ENCODE peak calls at places on chromosomes 3 and 15, in six cellular contexts. H, W, N, O, K and L are unnamed samples.

GRCh38 chr3:120498947-120499346 is 48.2 kb upstream of the FSTL1 start:
- DNase-seq in H (no peak), W (no peak), N (no peak), O (no peak), K (no peak), L (peak)

GRCh38 chr15:42092666-42093445 is 1.5 kb downstream of the PLA2G4D start:
- DNase-seq in H (no peak), W (no peak), N (no peak), O (no peak), K (no peak), L (no peak)

GRCh38 chr15:61112231-61112630 is 116.9 kb downstream of the RORA start:
- DNase-seq in H (no peak), W (no peak), N (no peak), O (no peak), K (no peak), L (peak)

GRCh38 chr3:66693461-66693912 is 192.7 kb upstream of the LRIG1 start:
- DNase-seq in H (no peak), W (no peak), N (no peak), O (no peak), K (no peak), L (no peak)

GRCh38 chr15:44801368-44801767 is 65.0 kb downstream of the TRIM69 start:
- DNase-seq in H (no peak), W (no peak), N (no peak), O (no peak), K (peak), L (no peak)

GRCh38 chr15:83559310-83559966 is 94.5 kb upstream of the ADAMTSL3 start:
- DNase-seq in H (peak), W (peak), N (peak), O (peak), K (peak), L (peak)

GRCh38 chr3:13544293-13544831 is 4.6 kb upstream of the FBLN2 start:
- DNase-seq in H (no peak), W (no peak), N (no peak), O (no peak), K (no peak), L (no peak)

GRCh38 chr15:60326824-60327654 is 70.7 kb downstream of the ANXA2 start:
- DNase-seq in H (peak), W (peak), N (peak), O (no peak), K (peak), L (peak)

GRCh38 chr3:70702132-70702531 is 389.7 kb upstream of the MDFIC2 start:
- DNase-seq in H (no peak), W (no peak), N (no peak), O (no peak), K (no peak), L (no peak)

GRCh38 chr15:60162911-60163310 is 158.8 kb downstream of the FOXB1 start:
- DNase-seq in H (no peak), W (no peak), N (no peak), O (no peak), K (no peak), L (no peak)

GRCh38 chr3:14412831-14413380 is 10.5 kb downstream of the SLC6A6 start:
- DNase-seq in H (no peak), W (no peak), N (peak), O (no peak), K (no peak), L (peak)

GRCh38 chr15:49471733-49472132 is 48.7 kb downstream of the FGF7 start:
- DNase-seq in H (no peak), W (no peak), N (no peak), O (peak), K (no peak), L (no peak)

GRCh38 chr3:57787867-57788623 is 31.9 kb downstream of the SLMAP start:
- DNase-seq in H (no peak), W (peak), N (peak), O (peak), K (no peak), L (no peak)

GRCh38 chr15:90487186-90487585 is 42.5 kb upstream of the CRTC3 start:
- DNase-seq in H (no peak), W (no peak), N (no peak), O (no peak), K (no peak), L (no peak)

GRCh38 chr3:143121240-143122088 is 1.9 kb downstream of the CHST2 start:
- DNase-seq in H (no peak), W (no peak), N (peak), O (no peak), K (no peak), L (peak)

GRCh38 chr3:123713211-123713610 is 128.4 kb upstream of the HACD2 start:
- DNase-seq in H (no peak), W (no peak), N (no peak), O (no peak), K (no peak), L (no peak)

GRCh38 chr15:32870240-32871033 is 152.6 kb downstream of the GREM1 start:
- DNase-seq in H (peak), W (peak), N (no peak), O (peak), K (no peak), L (no peak)

GRCh38 chr3:69088033-69088432 is 3.3 kb downstream of the ARL6IP5 start:
- DNase-seq in H (no peak), W (no peak), N (no peak), O (no peak), K (no peak), L (no peak)

GRCh38 chr3:62284442-62284841 is 88.9 kb downstream of the FEZF2 start:
- DNase-seq in H (no peak), W (no peak), N (no peak), O (no peak), K (no peak), L (no peak)

GRCh38 chr3:186057594-186057993 is 51.3 kb downstream of the ETV5 start:
- DNase-seq in H (no peak), W (peak), N (no peak), O (no peak), K (no peak), L (peak)

GRCh38 chr3:126146034-126146433 is 34.4 kb downstream of the ALDH1L1 start:
- DNase-seq in H (no peak), W (no peak), N (no peak), O (no peak), K (no peak), L (no peak)

GRCh38 chr3:14799146-14799545 is 19.6 kb upstream of the FGD5 start:
- DNase-seq in H (no peak), W (no peak), N (no peak), O (no peak), K (no peak), L (no peak)

GRCh38 chr15:49135893-49136292 is 19.5 kb downstream of the COPS2 start:
- DNase-seq in H (no peak), W (no peak), N (no peak), O (no peak), K (no peak), L (no peak)

GRCh38 chr3:38707730-38708129 is 58.2 kb upstream of the SCN5A start:
- DNase-seq in H (no peak), W (peak), N (no peak), O (no peak), K (peak), L (peak)

GRCh38 chr3:34881026-34881425 is 758.3 kb upstream of the ARPP21 start:
- DNase-seq in H (no peak), W (no peak), N (no peak), O (no peak), K (no peak), L (no peak)

GRCh38 chr3:124565013-124565412 is 165.2 kb upstream of the UMPS start:
- DNase-seq in H (peak), W (peak), N (peak), O (no peak), K (peak), L (peak)

GRCh38 chr15:49044761-49045571 is 1.3 kb downstream of the SECISBP2L start:
- DNase-seq in H (no peak), W (no peak), N (no peak), O (no peak), K (no peak), L (no peak)

GRCh38 chr3:83039422-83039821 is 1278.0 kb upstream of the GBE1 start:
- DNase-seq in H (no peak), W (no peak), N (no peak), O (no peak), K (no peak), L (peak)

GRCh38 chr3:126414406-126414805 is 19.7 kb downstream of the CFAP100 start:
- DNase-seq in H (no peak), W (no peak), N (no peak), O (no peak), K (no peak), L (no peak)

GRCh38 chr3:144415492-144415891 is 443.9 kb downstream of the DIPK2A start:
- DNase-seq in H (no peak), W (no peak), N (no peak), O (no peak), K (no peak), L (no peak)

GRCh38 chr3:188469228-188469885 is 315.4 kb downstream of the LPP start:
- DNase-seq in H (no peak), W (no peak), N (no peak), O (no peak), K (no peak), L (no peak)

DNA sequence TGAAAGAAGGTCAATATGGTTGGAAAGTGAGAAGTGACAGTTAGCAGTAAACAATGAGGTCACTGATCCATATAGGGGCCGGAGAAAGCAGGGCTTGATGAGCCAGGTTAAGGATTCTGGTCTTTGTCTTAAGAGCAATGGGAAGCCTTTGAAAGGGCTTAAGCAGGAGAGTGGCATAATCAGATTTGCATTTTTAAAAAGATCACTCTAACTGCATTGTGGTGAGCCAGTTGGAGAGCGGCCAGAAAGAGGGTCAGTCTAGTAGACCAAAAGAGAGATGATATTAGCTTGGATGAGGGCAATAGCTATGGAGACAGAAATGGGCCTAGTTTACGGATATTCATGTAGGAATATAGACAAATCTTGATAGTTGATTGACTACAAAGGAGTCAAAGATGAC is 46.6 kb downstream of the CPNE4 start:
- DNase-seq in H (no peak), W (no peak), N (no peak), O (no peak), K (no peak), L (no peak)
- TF ChIP-seq REST in H (no peak), W (no peak), N (no peak), O (no peak), K (no peak), L (no peak)

DNA sequence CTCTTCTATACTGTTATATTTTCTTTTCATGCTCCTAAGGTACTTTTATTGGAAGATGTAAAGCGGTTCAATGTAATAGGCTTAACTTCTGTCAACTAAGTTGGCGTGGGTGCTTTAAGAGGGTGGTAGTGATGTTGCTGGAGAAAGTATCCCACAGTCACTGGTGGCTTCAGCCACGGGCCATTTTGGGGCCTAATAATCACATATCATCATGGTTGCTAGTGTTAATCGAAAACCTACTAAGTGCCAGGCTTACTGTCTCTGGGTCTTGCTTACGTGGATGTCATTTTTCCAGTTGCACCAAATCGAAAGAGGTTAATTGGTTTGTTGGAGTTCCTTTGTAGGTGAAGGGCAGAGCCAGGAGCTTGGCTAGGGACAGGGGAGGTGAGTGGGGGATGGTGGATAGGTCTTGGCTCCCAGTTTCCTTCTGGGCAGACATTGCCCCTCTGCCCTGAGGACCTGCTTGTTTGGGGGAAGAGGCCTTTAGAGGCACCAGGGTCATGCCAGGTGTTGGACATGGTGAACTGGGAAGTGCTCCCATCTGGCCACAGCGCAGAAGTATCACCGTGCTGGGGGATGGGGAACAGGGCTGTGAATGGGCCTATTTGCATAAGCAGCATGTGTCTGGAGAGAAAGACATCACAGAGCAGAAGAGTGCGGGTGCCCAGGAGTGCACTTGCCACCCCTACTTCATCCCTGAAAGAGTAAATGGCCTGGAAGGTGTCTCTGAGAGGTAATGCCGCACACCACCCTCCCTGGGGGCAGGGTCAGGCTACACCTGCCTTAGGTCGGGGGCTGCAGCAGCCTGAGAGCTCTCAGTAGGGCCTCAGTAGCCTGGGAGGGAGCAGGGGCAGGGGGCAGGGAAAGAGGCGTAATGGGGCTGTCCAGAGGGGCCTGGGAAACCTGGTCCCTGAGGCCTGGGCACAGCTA is 62.4 kb upstream of the POLG start:
- DNase-seq in H (no peak), W (no peak), N (no peak), O (no peak), K (no peak), L (peak)
- TF ChIP-seq POLR2AphosphoS5 in H (no peak), W (no peak), N (no peak), O (no peak), K (no peak), L (no peak)

GRCh38 chr3:46314517-46314916 is 39.4 kb upstream of the CCR2 start:
- DNase-seq in H (no peak), W (no peak), N (no peak), O (no peak), K (no peak), L (no peak)

GRCh38 chr3:46316258-46316657 is 37.7 kb upstream of the CCR2 start:
- DNase-seq in H (no peak), W (no peak), N (no peak), O (no peak), K (no peak), L (no peak)

GRCh38 chr3:46318207-46318606 is 35.7 kb upstream of the CCR2 start:
- DNase-seq in H (no peak), W (no peak), N (no peak), O (no peak), K (no peak), L (no peak)

GRCh38 chr3:46312996-46313395 is 40.9 kb upstream of the CCR2 start:
- DNase-seq in H (no peak), W (no peak), N (no peak), O (no peak), K (no peak), L (no peak)
- H2AFZ ChIP-seq in H (no peak), W (no peak), N (no peak), O (no peak), K (no peak), L (no peak)

DNA sequence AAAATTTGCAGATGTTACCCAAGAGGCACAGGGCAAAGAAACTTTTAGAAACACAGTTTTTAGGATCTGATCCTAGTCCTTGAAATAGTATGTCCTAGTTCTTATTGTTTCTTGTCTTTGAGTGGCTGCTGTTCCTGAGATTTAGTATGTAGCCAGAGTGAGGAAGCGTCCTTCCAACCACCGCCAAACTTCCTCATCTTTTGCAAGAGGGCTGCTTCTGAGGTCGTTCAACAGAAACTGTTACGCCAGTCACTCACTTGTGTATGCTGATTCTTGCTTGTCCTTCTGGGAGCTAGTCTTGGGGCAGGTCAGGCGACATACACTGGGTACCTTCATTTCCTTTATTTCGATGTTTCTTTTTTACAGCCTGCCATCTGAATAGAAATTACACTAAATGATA is 577.3 kb upstream of the ZNF717 start:
- DNase-seq in H (no peak), W (no peak), N (no peak), O (no peak), K (no peak), L (no peak)
- TF ChIP-seq REST in H (no peak), W (no peak), N (no peak), O (no peak), K (no peak), L (no peak)

GRCh38 chr15:76465728-76466127 is 129.2 kb downstream of the ISL2 start:
- DNase-seq in H (no peak), W (no peak), N (no peak), O (no peak), K (no peak), L (no peak)
- TF ChIP-seq POLR2AphosphoS5 in H (no peak), W (no peak), N (no peak), O (no peak), K (no peak), L (no peak)

GRCh38 chr3:10744098-10744465 is 71.9 kb upstream of the SLC6A11 start:
- DNase-seq in H (peak), W (peak), N (peak), O (no peak), K (peak), L (peak)
- H2AFZ ChIP-seq in H (peak), W (no peak), N (no peak), O (no peak), K (no peak), L (peak)

GRCh38 chr3:145557405-145557804 is 603.6 kb downstream of the PLOD2 start:
- DNase-seq in H (no peak), W (no peak), N (no peak), O (no peak), K (no peak), L (peak)
- TF ChIP-seq REST in H (no peak), W (no peak), N (no peak), O (no peak), K (no peak), L (no peak)

DNA sequence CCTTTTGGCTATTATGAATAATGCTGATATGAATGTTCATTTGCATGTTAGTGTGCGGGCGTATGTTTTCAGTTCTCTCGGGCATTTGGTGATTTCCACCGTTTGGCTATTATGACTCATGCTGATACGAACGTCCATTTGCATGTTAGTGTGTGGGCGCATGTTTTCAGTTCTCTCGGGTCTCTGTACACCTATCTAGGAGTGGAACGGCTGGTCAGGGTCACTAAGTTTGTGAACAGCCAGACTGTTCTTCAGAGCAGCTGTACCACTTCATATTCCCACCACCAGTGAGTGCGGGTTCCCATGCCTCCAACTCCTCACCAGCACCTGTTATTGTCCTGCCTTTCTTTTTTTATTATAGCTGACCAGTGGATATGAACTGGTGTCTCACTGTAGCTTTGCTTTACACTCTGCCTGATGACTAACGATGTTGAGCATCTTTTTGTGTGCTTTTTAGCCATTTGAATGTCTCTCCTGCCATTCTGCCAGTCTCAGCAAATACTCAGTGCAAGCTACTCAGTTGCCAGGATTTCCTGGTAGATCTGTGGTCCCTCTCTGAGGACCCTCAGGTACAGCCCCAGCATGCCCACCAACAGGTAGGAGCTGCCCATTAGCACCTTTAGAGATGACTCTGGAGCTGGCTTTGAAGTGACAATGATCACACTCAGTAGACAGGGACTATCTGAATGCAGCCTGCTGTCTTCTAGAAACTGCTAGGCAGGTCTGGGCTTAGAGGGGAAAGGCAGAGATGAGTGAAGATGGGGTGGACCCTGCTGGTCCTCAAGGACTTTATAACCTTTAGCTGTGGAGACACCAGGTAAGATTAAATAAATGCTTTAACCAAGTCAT is 141.1 kb downstream of the XXYLT1 start:
- DNase-seq in H (no peak), W (no peak), N (no peak), O (peak), K (no peak), L (no peak)
- TF ChIP-seq POLR2AphosphoS5 in H (no peak), W (no peak), N (no peak), O (peak), K (no peak), L (no peak)

GRCh38 chr3:147313513-147313912 is 92.8 kb downstream of the ZIC4 start:
- DNase-seq in H (no peak), W (no peak), N (no peak), O (no peak), K (no peak), L (no peak)
- H2AFZ ChIP-seq in H (no peak), W (no peak), N (no peak), O (no peak), K (no peak), L (no peak)

DNA sequence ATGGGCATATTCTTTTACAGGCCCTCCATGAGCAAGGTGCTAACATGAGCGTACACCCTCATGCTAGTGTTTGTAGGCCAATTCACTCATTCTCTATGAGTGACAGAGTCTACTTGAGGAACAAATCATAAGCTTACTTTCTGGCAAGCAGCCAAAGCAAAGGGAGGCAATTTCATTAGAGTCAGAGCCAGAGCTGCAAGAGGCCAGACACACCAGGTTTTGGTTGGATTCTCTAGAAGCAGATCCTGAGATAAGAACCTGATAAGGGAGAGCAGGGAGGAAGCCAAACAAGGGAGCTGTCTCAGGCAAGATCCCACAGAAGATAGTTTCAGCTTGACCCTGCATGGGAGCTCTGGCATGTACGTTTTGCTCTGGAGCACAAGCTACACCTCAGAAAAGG is 214.1 kb upstream of the CTNNB1 start:
- DNase-seq in H (no peak), W (no peak), N (peak), O (no peak), K (no peak), L (no peak)
- TF ChIP-seq REST in H (no peak), W (no peak), N (no peak), O (no peak), K (no peak), L (no peak)